ENCODE peak calls at places on chromosomes 6 and 20, in nine cellular contexts. J is HL-60, X is transverse colon, U is breast epithelium, S is gastrocnemius medialis, I is fibroblast of the aortic adventitia, E is tibial artery, O is adrenal gland, L is pancreas. W is an unnamed sample.

GRCh38 chr20:13554706-13555105 is 84.0 kb downstream of the TASP1 start:
- DNase-seq in J (no peak), X (no peak), U (no peak), S (no peak), I (peak), E (no peak), O (no peak), L (no peak), W (peak)

GRCh38 chr6:106186172-106186571 is 100.0 kb downstream of the PRDM1 start:
- DNase-seq in J (no peak), X (no peak), U (no peak), S (no peak), I (no peak), E (no peak), O (no peak), L (no peak), W (no peak)

GRCh38 chr20:49699200-49699992 is 14.3 kb downstream of the B4GALT5 start:
- DNase-seq in J (peak), X (no peak), U (no peak), S (no peak), I (peak), E (no peak), O (no peak), L (no peak), W (peak)

GRCh38 chr20:49717693-49718092 is 4.0 kb upstream of the B4GALT5 start:
- DNase-seq in J (peak), X (no peak), U (no peak), S (peak), I (no peak), E (no peak), O (no peak), L (no peak), W (no peak)

GRCh38 chr20:34542439-34542838 is 16.1 kb upstream of the MAP1LC3A start:
- DNase-seq in J (no peak), X (no peak), U (no peak), S (no peak), I (no peak), E (no peak), O (no peak), L (no peak), W (no peak)

GRCh38 chr6:40326689-40327404 is 260.3 kb downstream of the LRFN2 start:
- DNase-seq in J (no peak), X (no peak), U (no peak), S (no peak), I (no peak), E (no peak), O (no peak), L (no peak), W (no peak)

GRCh38 chr20:32018269-32019155 is 8.3 kb downstream of the CCM2L start:
- DNase-seq in J (no peak), X (peak), U (peak), S (no peak), I (no peak), E (no peak), O (peak), L (peak), W (no peak)

GRCh38 chr6:143805832-143806281 is 37.3 kb upstream of the LTV1 start:
- DNase-seq in J (peak), X (no peak), U (no peak), S (no peak), I (peak), E (no peak), O (no peak), L (no peak), W (peak)

GRCh38 chr6:131059486-131059885 is 3.6 kb downstream of the EPB41L2 start:
- DNase-seq in J (no peak), X (no peak), U (no peak), S (no peak), I (peak), E (no peak), O (no peak), L (no peak), W (peak)

GRCh38 chr6:130385059-130385695 is 19.4 kb downstream of the TMEM200A start:
- DNase-seq in J (no peak), X (no peak), U (no peak), S (no peak), I (peak), E (no peak), O (no peak), L (no peak), W (peak)

GRCh38 chr6:63676412-63677114 is 41.0 kb downstream of the PHF3 start:
- DNase-seq in J (no peak), X (no peak), U (no peak), S (no peak), I (no peak), E (no peak), O (no peak), L (no peak), W (no peak)

GRCh38 chr6:162056745-162057144 is 670.8 kb downstream of the PRKN start:
- DNase-seq in J (no peak), X (no peak), U (no peak), S (no peak), I (no peak), E (no peak), O (no peak), L (no peak), W (peak)

GRCh38 chr6:45115696-45116095 is 212.4 kb upstream of the RUNX2 start:
- DNase-seq in J (no peak), X (no peak), U (no peak), S (no peak), I (peak), E (no peak), O (no peak), L (no peak), W (peak)

GRCh38 chr20:64057628-64058498 is 5.1 kb upstream of the TCEA2 start:
- DNase-seq in J (no peak), X (peak), U (peak), S (peak), I (peak), E (peak), O (peak), L (no peak), W (peak)

GRCh38 chr20:41998539-41999341 is 380.6 kb upstream of the CHD6 start:
- DNase-seq in J (no peak), X (no peak), U (no peak), S (no peak), I (no peak), E (no peak), O (no peak), L (no peak), W (no peak)

GRCh38 chr6:69100772-69101171 is 465.7 kb downstream of the ADGRB3 start:
- DNase-seq in J (no peak), X (no peak), U (no peak), S (no peak), I (no peak), E (no peak), O (no peak), L (no peak), W (no peak)

GRCh38 chr6:69105288-69105687 is 470.2 kb downstream of the ADGRB3 start:
- DNase-seq in J (no peak), X (no peak), U (no peak), S (no peak), I (no peak), E (no peak), O (no peak), L (no peak), W (peak)
- TF ChIP-seq CTCF in J (no peak), X (no peak), U (no peak), S (no peak), I (no peak), E (no peak), O (no peak), L (no peak), W (peak)

GRCh38 chr6:36362551-36363389 is 24.7 kb downstream of the ETV7 start:
- DNase-seq in J (peak), X (no peak), U (no peak), S (no peak), I (no peak), E (no peak), O (no peak), L (no peak), W (no peak)

GRCh38 chr6:36367743-36368142 is 19.7 kb downstream of the ETV7 start:
- DNase-seq in J (no peak), X (no peak), U (no peak), S (no peak), I (no peak), E (no peak), O (no peak), L (no peak), W (no peak)

GRCh38 chr6:36368421-36368820 is 19.0 kb downstream of the ETV7 start:
- DNase-seq in J (peak), X (no peak), U (no peak), S (no peak), I (no peak), E (no peak), O (no peak), L (no peak), W (no peak)

GRCh38 chr6:36361071-36361470 is 24.4 kb upstream of the BNIP5 start:
- DNase-seq in J (no peak), X (no peak), U (no peak), S (no peak), I (no peak), E (no peak), O (no peak), L (no peak), W (no peak)

GRCh38 chr6:36364669-36365479 is 22.6 kb downstream of the ETV7 start:
- DNase-seq in J (no peak), X (no peak), U (no peak), S (no peak), I (peak), E (no peak), O (no peak), L (no peak), W (peak)
- H3K4me3 ChIP-seq in J (no peak), X (no peak), U (no peak), S (no peak), I (no peak), E (no peak), O (no peak), L (no peak), W (no peak)

GRCh38 chr6:136823128-136823660 is 802 bp downstream of the PEX7 start:
- DNase-seq in J (no peak), X (no peak), U (peak), S (no peak), I (no peak), E (no peak), O (no peak), L (no peak), W (no peak)
- TF ChIP-seq CTCF in J (no peak), X (no peak), U (peak), S (no peak), I (no peak), E (no peak), O (no peak), L (no peak), W (no peak)

GRCh38 chr6:126110494-126111270 is 124.3 kb downstream of the TRMT11 start:
- DNase-seq in J (no peak), X (no peak), U (no peak), S (no peak), I (peak), E (no peak), O (no peak), L (no peak), W (no peak)

GRCh38 chr6:126112171-126112632 is 125.9 kb downstream of the TRMT11 start:
- DNase-seq in J (no peak), X (no peak), U (no peak), S (no peak), I (peak), E (no peak), O (no peak), L (no peak), W (peak)

GRCh38 chr6:126102358-126102757 is 116.0 kb downstream of the TRMT11 start:
- DNase-seq in J (no peak), X (no peak), U (no peak), S (no peak), I (no peak), E (no peak), O (no peak), L (no peak), W (no peak)

GRCh38 chr6:126103993-126104392 is 117.7 kb downstream of the TRMT11 start:
- DNase-seq in J (no peak), X (no peak), U (no peak), S (no peak), I (no peak), E (no peak), O (no peak), L (no peak), W (no peak)

DNA sequence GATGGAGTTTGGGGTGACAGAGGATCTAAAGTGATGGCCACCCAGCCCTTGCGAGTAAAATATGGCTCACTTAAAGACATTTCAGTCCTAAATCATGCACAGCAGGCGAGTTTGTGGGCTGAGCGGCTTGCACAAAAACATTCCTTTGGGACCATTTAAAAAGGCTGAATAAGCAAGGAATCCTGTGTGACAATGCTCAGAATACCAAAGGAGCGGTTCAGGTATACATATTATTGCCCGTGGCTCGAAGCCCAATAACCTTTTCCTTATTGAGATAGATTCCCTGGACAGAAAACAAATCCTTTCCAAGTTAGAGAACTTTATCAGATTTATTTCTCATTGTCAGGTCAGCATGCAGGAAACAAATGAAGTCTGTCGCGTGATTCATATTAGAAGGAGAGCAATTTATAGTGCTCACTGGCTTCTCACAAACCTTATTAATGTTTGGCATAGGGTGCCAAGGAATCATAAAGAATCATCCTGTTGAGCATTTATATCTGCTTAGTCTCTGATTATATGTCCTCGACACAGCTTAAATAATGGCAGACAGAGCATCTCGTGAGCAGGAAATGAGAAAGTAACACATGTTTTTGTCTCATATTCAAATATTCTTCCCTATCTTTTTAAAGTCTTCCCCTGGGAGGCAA is 121.3 kb downstream of the TRMT11 start:
- DNase-seq in J (no peak), X (no peak), U (no peak), S (no peak), I (peak), E (no peak), O (no peak), L (no peak), W (peak)
- H3K4me3 ChIP-seq in J (no peak), X (no peak), U (no peak), S (no peak), I (no peak), E (no peak), O (no peak), L (no peak), W (no peak)

DNA sequence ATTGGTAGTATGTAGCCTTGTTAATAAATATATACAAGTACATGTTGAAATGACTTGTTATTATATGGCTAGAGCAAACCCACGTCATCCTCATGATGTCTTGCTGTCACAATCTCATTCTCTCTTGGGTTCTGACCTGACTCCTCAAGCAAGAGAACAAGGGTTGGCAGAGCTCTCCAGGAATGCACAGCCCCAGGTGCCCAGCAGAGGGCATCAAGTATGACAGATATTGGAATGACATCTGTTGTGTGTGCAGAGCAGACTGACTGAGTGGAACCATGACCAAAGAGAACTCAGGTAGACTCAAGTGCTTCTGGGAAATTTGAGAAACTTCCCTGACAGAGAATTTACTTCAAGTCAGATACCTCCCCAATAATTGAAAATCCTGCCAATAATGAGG is 90.6 kb downstream of the PAX1 start:
- DNase-seq in J (no peak), X (no peak), U (no peak), S (no peak), I (no peak), E (no peak), O (no peak), L (no peak), W (no peak)
- TF ChIP-seq CTCF in J (no peak), X (no peak), U (no peak), S (no peak), I (no peak), E (no peak), O (no peak), L (no peak), W (no peak)

DNA sequence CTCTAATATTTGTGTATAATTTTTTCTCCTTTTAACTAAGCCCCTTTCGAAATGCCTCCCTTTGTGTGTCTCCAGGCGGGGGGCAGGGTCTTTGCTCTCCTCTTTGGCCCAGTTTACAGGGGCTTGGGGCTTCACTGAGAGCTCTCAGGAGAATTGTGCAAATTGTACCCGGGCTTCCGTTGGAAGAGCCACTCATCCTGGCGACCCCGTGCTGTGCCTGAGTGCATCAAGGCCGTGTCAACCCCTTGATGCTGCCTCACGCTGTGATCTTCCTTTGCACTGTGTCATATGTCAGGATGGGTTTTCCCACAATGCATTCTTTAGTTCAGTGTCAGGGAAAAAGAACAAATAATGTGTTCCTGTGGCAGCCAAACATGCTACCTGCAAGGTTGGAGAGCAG is 118.0 kb upstream of the POU3F2 start:
- DNase-seq in J (no peak), X (no peak), U (no peak), S (no peak), I (no peak), E (no peak), O (no peak), L (no peak), W (no peak)
- H3K4me3 ChIP-seq in J (no peak), X (no peak), U (no peak), S (no peak), I (no peak), E (no peak), O (no peak), L (no peak), W (no peak)

DNA sequence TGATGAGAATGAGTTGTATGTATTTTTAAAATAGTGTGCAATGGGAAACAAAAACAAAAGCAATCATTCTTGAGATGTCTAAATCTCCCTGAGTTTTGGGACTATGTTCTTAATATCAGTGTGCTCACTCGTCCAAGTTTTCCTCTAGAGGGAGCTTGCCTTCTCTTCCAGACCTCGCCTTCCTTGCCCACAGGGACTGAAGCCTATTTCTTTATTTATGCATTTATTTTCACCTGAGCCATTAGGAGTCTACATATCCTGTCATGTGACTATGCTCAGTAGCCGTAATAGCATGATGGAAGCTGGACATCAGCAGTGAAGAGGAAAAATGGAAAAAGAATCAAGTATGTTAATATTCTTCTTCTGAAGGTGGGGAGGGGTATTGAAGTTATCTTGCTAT is 131.2 kb downstream of the SH3BGRL2 start:
- DNase-seq in J (no peak), X (no peak), U (no peak), S (no peak), I (peak), E (no peak), O (no peak), L (no peak), W (peak)
- TF ChIP-seq CTCF in J (no peak), X (no peak), U (no peak), S (no peak), I (peak), E (no peak), O (no peak), L (no peak), W (peak)

DNA sequence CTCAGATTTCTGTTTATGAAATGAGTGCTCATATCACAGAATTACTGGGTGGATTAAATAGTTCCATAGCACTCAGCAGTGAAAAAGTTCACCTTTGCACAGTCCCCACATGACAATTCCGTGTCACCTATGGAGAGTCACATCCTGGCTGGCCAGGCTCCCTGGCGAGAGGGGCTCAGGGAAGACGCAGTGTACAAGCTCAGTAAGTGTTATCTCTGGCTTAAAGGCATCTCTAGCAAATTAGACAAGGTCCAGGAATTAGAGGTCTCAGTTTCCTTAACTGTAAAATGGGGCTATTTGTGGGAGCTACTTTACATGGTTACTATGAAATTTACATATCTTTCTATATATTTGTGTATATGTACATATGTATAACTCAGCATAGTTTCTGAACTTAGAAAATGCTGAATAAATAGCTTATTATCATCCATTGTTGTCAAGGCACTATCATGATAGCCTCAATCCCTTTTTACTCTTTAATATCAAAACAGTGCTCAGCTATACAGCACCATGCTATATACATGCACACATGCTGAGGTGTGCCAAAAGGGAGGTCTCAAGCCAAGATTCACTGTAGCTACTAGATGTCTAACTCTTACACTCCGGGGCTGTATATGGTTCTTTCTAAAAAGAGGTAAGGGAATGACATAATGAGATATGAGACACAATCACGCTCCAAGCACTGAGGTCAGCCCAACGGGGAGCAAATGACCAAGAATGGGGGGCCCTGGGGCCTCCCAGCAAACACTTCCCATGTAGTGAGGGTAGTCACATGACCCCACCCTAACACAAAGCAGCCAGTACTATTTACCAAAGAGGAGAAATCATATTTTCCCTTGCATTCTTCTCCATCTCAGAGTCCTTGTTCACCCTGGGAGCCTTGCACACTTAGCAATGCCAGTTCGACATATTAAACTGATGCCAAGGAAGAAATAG is 59.4 kb downstream of the SLC22A23 start:
- DNase-seq in J (no peak), X (no peak), U (no peak), S (no peak), I (no peak), E (no peak), O (no peak), L (no peak), W (peak)
- H3K4me3 ChIP-seq in J (no peak), X (no peak), U (no peak), S (no peak), I (no peak), E (no peak), O (no peak), L (no peak), W (no peak)

DNA sequence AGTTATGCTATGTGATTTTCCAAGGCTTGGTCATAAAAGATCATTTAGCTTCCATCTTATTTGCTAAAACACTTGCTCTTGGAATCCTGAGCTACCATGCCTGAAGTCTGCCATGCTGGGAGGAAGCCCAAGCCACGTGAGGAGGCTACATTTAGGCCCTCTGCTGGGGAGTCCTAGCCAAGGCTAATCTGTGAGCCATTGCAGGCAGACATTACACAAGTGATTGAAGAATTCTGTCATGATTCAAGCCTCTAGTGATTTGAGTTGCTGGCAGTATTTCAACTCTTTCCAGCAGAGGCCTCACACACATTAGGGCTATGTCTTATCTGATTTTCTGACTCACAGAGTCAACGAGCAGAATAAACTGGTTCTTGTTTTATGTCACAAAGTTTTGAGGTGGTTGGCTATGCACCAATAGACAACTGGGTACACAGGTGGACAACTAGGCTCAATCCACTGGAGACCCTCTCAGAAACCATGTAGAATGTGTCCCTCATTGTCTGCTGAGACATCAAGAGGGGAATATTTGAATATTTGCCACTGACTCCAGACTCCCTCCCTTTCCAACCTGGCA is 227.2 kb upstream of the SULF2 start:
- DNase-seq in J (no peak), X (no peak), U (no peak), S (no peak), I (peak), E (no peak), O (no peak), L (no peak), W (peak)
- TF ChIP-seq CTCF in J (no peak), X (no peak), U (no peak), S (no peak), I (peak), E (no peak), O (no peak), L (no peak), W (peak)

W was measured in choroid plexus epithelial cell.